ENCODE peak calls at places on chromosome 4, in four cellular contexts. M is SK-N-SH, S is H1, T is GM12878. A is an unnamed sample.

GRCh38 chr4:138222041-138222440 is 20.1 kb downstream of the SLC7A11 start:
- DNase-seq in T (no peak), M (no peak), S (no peak), A (no peak)

GRCh38 chr4:48546336-48546735 is 56.3 kb downstream of the ZAR1 start:
- DNase-seq in M (no peak), T (peak; percentile 8), S (no peak), A (peak; percentile 17)

GRCh38 chr4:83772680-83773079 is 236.8 kb downstream of the GPAT3 start:
- DNase-seq in M (no peak), S (no peak), T (no peak), A (no peak)

GRCh38 chr4:66842401-66842800 is 702.9 kb downstream of the CENPC start:
- DNase-seq in S (no peak), T (no peak), M (no peak), A (no peak)

GRCh38 chr4:5976431-5976830 is 41.8 kb downstream of the C4orf50 start:
- DNase-seq in T (no peak), S (no peak), M (no peak), A (no peak)

GRCh38 chr4:100988876-100989275 is 358.4 kb downstream of the PPP3CA start:
- DNase-seq in M (no peak), T (no peak), S (no peak), A (no peak)

GRCh38 chr4:153345011-153345981 is 808 bp downstream of the MND1 start:
- DNase-seq in M (peak; percentile 74), S (no peak), T (no peak), A (peak; percentile 74)

GRCh38 chr4:75844151-75844662 is 58.0 kb downstream of the PPEF2 start:
- DNase-seq in S (no peak), M (no peak), T (no peak), A (no peak)

GRCh38 chr4:15677507-15677988 is 4.1 kb upstream of the FAM200B start:
- DNase-seq in M (no peak), T (no peak), S (no peak), A (peak; percentile 67)

GRCh38 chr4:123826896-123827295 is 430.3 kb downstream of the SPRY1 start:
- DNase-seq in S (no peak), T (no peak), M (no peak), A (no peak)

GRCh38 chr4:107736924-107737448 is 17.0 kb upstream of the PAPSS1 start:
- DNase-seq in T (no peak), S (no peak), M (peak; percentile 45), A (peak; percentile 67)

GRCh38 chr4:113878718-113879117 is 100.7 kb downstream of the ARSJ start:
- DNase-seq in T (no peak), S (peak; percentile 56), M (peak; percentile 19), A (no peak)

GRCh38 chr4:140609548-140610425 is 41.0 kb upstream of the UCP1 start:
- DNase-seq in S (no peak), T (peak; percentile 19), M (peak; percentile 83), A (peak; percentile 37)

GRCh38 chr4:55866973-55867574 is 13.6 kb downstream of the EXOC1 start:
- DNase-seq in M (peak; percentile 36), S (no peak), T (peak; percentile 38), A (peak; percentile 47)

GRCh38 chr4:112231779-112232713 is at the start of gene AP1AR:
- DNase-seq in M (peak; percentile 92), S (no peak), T (peak; percentile 35), A (peak; percentile 85)

GRCh38 chr4:47084111-47084510 is 52.7 kb downstream of the GABRB1 start:
- DNase-seq in S (no peak), T (no peak), M (no peak), A (no peak)

GRCh38 chr4:41236508-41236907 is 20.2 kb upstream of the UCHL1 start:
- DNase-seq in S (no peak), M (no peak), T (no peak), A (no peak)

GRCh38 chr4:183966371-183966770 is 61.3 kb downstream of the STOX2 start:
- DNase-seq in S (no peak), M (no peak), T (no peak), A (no peak)

GRCh38 chr4:87864321-87864720 is 31.6 kb downstream of the MEPE start:
- DNase-seq in M (no peak), T (no peak), S (no peak), A (no peak)

GRCh38 chr4:87863486-87863885 is 30.7 kb downstream of the MEPE start:
- DNase-seq in T (no peak), S (no peak), M (no peak), A (no peak)

GRCh38 chr4:87865288-87865687 is 32.5 kb downstream of the MEPE start:
- DNase-seq in M (no peak), T (no peak), S (no peak), A (no peak)

GRCh38 chr4:87868482-87868881 is 35.7 kb downstream of the MEPE start:
- DNase-seq in T (no peak), S (no peak), M (no peak), A (no peak)

GRCh38 chr4:87865960-87866598 is 33.3 kb downstream of the MEPE start:
- DNase-seq in M (no peak), S (peak; percentile 47), T (no peak), A (no peak)
- TF ChIP-seq NRF1 in M (no peak), S (no peak), T (no peak), A (no peak)

GRCh38 chr4:24793219-24794005 is 2.0 kb upstream of the SOD3 start:
- DNase-seq in M (no peak), T (no peak), S (no peak), A (peak; percentile 11)
- TF ChIP-seq NRF1 in M (no peak), T (no peak), S (no peak), A (no peak)

DNA sequence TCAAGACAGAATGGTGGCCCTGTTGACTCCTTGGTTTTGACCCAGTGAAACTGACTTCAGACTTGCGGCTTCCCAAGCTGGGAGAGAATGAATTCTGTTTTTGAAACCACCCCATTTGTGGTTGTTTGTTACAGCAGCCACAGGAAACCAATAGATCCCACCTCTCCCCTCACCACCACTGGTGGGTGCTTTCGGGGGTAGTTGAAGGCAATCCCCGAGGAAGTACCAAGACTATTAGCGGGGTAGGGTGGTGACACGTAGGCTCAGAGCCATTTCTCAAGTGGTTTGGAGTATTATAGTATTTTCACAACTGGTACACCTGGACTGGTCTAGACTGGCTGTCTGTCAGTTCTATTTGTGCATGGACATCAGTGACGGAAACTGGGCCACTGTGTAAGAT is 189.1 kb upstream of the RBPJ start:
- DNase-seq in S (no peak), M (no peak), T (peak; percentile 89), A (no peak)
- TF ChIP-seq NRF1 in S (no peak), M (no peak), T (no peak), A (no peak)

GRCh38 chr4:23364167-23364566 is 525.7 kb downstream of the PPARGC1A start:
- DNase-seq in T (no peak), S (no peak), M (no peak), A (no peak)
- TF ChIP-seq NRF1 in T (no peak), S (no peak), M (no peak), A (no peak)

GRCh38 chr4:149997881-149998421 is 80.3 kb upstream of the DCLK2 start:
- DNase-seq in S (no peak), T (no peak), M (no peak), A (peak; percentile 13)
- TF ChIP-seq NRF1 in S (no peak), T (no peak), M (no peak), A (no peak)

GRCh38 chr4:109290918-109291317 is 11.5 kb downstream of the COL25A1 start:
- DNase-seq in S (no peak), T (no peak), M (no peak), A (peak; percentile 43)

GRCh38 chr4:109295081-109295480 is 7.4 kb downstream of the COL25A1 start:
- DNase-seq in M (no peak), T (no peak), S (no peak), A (no peak)

GRCh38 chr4:109296545-109296944 is 5.9 kb downstream of the COL25A1 start:
- DNase-seq in S (no peak), M (no peak), T (no peak), A (no peak)

GRCh38 chr4:109294006-109294405 is 8.5 kb downstream of the COL25A1 start:
- DNase-seq in M (peak; percentile 8), S (no peak), T (no peak), A (peak; percentile 71)

GRCh38 chr4:109294468-109295020 is 7.9 kb downstream of the COL25A1 start:
- DNase-seq in M (no peak), S (no peak), T (no peak), A (no peak)
- TF ChIP-seq NRF1 in M (no peak), S (no peak), T (no peak), A (no peak)

DNA sequence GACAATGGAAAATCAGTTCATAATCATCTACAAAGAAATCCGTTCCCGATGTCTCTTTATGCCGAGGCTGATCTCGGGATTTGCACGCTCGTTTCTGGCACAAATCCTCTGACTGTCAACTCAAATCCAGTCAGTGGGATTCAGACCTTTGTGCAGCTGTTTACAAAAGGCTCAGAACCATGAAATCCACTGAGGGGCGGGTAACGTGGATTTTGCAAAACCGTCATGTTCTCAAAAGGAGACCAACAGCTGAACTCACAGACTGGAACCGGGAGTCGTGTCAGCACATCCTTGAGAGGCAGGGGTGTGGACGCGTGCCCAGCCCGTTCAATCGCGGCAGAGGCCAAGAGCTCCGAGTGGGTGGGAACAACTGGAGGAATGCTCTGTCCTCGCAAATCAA is 46.4 kb downstream of the ACOX3 start:
- DNase-seq in T (no peak), S (no peak), M (no peak), A (no peak)
- TF ChIP-seq NRF1 in T (no peak), S (no peak), M (no peak), A (no peak)

GRCh38 chr4:78057135-78057599 is at the start of gene FRAS1:
- DNase-seq in S (no peak), T (no peak), M (peak; percentile 73), A (no peak)
- TF ChIP-seq NRF1 in S (no peak), T (no peak), M (no peak), A (no peak)

DNA sequence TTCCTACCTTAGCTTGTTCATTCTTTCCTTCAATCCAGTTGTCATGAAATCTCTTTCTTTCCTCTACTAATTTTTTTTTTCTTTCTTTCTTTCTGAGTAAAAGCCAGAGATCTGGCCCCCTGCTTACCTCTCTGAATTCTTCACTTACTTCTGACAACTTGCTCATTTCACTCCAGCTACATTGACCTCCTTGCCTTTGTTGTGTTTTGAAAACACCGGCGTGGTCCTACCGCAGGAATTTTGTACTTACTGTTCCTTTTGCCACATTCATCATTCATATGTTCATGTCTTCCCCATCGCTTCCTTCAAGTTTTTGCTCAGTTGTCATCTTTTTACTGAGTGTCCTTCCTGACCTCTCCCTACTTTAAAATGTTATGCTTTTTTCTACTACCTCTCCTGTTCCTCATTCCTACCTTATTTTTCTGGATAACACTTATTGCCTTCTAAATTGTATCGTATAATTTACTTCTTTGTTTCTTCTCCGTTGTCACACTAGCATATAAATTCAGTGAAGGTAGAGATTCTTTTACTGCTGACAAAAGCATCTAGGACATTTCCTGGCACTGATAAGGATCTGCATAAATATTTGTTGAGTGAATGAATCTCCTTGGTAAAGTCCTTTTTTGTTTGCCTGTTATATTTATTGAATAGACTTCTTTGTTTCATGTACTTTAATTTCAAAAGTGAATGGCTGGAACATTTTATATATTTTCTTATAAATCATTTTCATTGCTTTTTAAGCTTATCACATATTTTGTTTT is 74.4 kb downstream of the NFKB1 start:
- DNase-seq in S (no peak), T (no peak), M (no peak), A (no peak)
- TF ChIP-seq NRF1 in S (no peak), T (no peak), M (no peak), A (no peak)